ENCODE peak calls at places on chromosomes 5 and 9, in five cellular contexts. T is AG09319, R is ELR, P is A549, N is left lobe of liver. B is an unnamed sample.

GRCh38 chr9:37902804-37903580 is 935 bp downstream of the SLC25A51 start:
- DNase-seq in T (no peak), R (peak), P (peak), N (no peak), B (no peak)

GRCh38 chr9:131722260-131722659 is 17.6 kb downstream of the RAPGEF1 start:
- DNase-seq in T (no peak), R (no peak), P (no peak), N (no peak), B (no peak)

GRCh38 chr9:127316586-127317383 is 52.2 kb downstream of the GARNL3 start:
- DNase-seq in T (no peak), R (peak), P (no peak), N (no peak), B (no peak)

GRCh38 chr9:85004818-85005413 is 335.4 kb downstream of the NTRK2 start:
- DNase-seq in T (no peak), R (no peak), P (no peak), N (no peak), B (no peak)

GRCh38 chr9:93071464-93071863 is 13.0 kb downstream of the SUSD3 start:
- DNase-seq in T (no peak), R (peak), P (peak), N (no peak), B (no peak)

GRCh38 chr5:67350600-67351315 is 154.2 kb upstream of the CD180 start:
- DNase-seq in T (no peak), R (no peak), P (no peak), N (no peak), B (peak)

GRCh38 chr5:87195104-87195581 is 72.5 kb upstream of the RASA1 start:
- DNase-seq in T (peak), R (peak), P (no peak), N (no peak), B (no peak)

GRCh38 chr5:59126665-59127354 is 543.9 kb downstream of the RAB3C start:
- DNase-seq in T (no peak), R (peak), P (peak), N (no peak), B (no peak)

GRCh38 chr9:83596899-83597504 is 25.9 kb upstream of the IDNK start:
- DNase-seq in T (no peak), R (peak), P (peak), N (no peak), B (no peak)

GRCh38 chr5:15690611-15691010 is 190.6 kb downstream of the FBXL7 start:
- DNase-seq in T (no peak), R (no peak), P (no peak), N (no peak), B (no peak)

GRCh38 chr9:72856985-72857631 is 95.7 kb downstream of the ALDH1A1 start:
- DNase-seq in T (peak), R (peak), P (peak), N (no peak), B (peak)

GRCh38 chr9:116643691-116644090 is 43.4 kb upstream of the TRIM32 start:
- DNase-seq in T (no peak), R (no peak), P (no peak), N (no peak), B (no peak)

GRCh38 chr5:33981408-33982171 is 2.9 kb downstream of the SLC45A2 start:
- DNase-seq in T (peak), R (no peak), P (no peak), N (no peak), B (no peak)

GRCh38 chr5:132807163-132807838 is 5.8 kb upstream of the SOWAHA start:
- DNase-seq in T (no peak), R (peak), P (peak), N (peak), B (peak)

GRCh38 chr5:120442694-120443093 is 21.4 kb upstream of the PRR16 start:
- DNase-seq in T (no peak), R (no peak), P (no peak), N (no peak), B (no peak)

GRCh38 chr9:133057006-133057405 is 4.8 kb upstream of the CEL start:
- DNase-seq in T (no peak), R (no peak), P (no peak), N (no peak), B (no peak)

GRCh38 chr5:32027717-32028321 is 146.3 kb downstream of the GOLPH3 start:
- DNase-seq in T (peak), R (peak), P (peak), N (no peak), B (no peak)

GRCh38 chr9:109816490-109816889 is 36.5 kb downstream of the PALM2AKAP2 start:
- DNase-seq in T (peak), R (peak), P (peak), N (no peak), B (peak)

GRCh38 chr9:130211548-130212226 is 39.5 kb downstream of the NCS1 start:
- DNase-seq in T (no peak), R (no peak), P (no peak), N (no peak), B (no peak)

GRCh38 chr5:58458851-58459275 is 1.0 kb downstream of the PLK2 start:
- DNase-seq in T (no peak), R (peak), P (peak), N (no peak), B (peak)

B was measured in mucosa of descending colon.